ENCODE peak calls at places on chromosomes 1 and 21, in eight cellular contexts. One of them, this sample, is unnamed.

GRCh38 chr21:32687946-32688345 is 39.9 kb downstream of the SYNJ1 start:
- DNase-seq in CD8-positive, alpha-beta memory T cell: no peak
- DNase-seq in activated CD4-positive, CD25-positive, alpha-beta regulatory T cell: no peak
- DNase-seq in left ventricle myocardium inferior: no peak
- DNase-seq in progenitor cell of endocrine pancreas: no peak
- DNase-seq in cortex of kidney: no peak
- DNase-seq in psoas muscle: no peak
- DNase-seq in PC-9: no peak
- DNase-seq in this sample: peak; percentile 8

GRCh38 chr1:172390620-172391491 is 29.6 kb upstream of the C1orf105 start:
- DNase-seq in CD8-positive, alpha-beta memory T cell: no peak
- DNase-seq in activated CD4-positive, CD25-positive, alpha-beta regulatory T cell: no peak
- DNase-seq in left ventricle myocardium inferior: no peak
- DNase-seq in progenitor cell of endocrine pancreas: no peak
- DNase-seq in cortex of kidney: no peak
- DNase-seq in psoas muscle: peak; percentile 39
- DNase-seq in PC-9: no peak
- DNase-seq in this sample: no peak

GRCh38 chr1:92886886-92887419 is 55.1 kb downstream of the RPL5 start:
- DNase-seq in CD8-positive, alpha-beta memory T cell: no peak
- DNase-seq in activated CD4-positive, CD25-positive, alpha-beta regulatory T cell: no peak
- DNase-seq in left ventricle myocardium inferior: no peak
- DNase-seq in progenitor cell of endocrine pancreas: peak; percentile 11
- DNase-seq in cortex of kidney: no peak
- DNase-seq in psoas muscle: no peak
- DNase-seq in PC-9: no peak
- DNase-seq in this sample: no peak

GRCh38 chr21:25560151-25560783 is 47.0 kb downstream of the MRPL39 start:
- DNase-seq in CD8-positive, alpha-beta memory T cell: no peak
- DNase-seq in activated CD4-positive, CD25-positive, alpha-beta regulatory T cell: no peak
- DNase-seq in left ventricle myocardium inferior: no peak
- DNase-seq in progenitor cell of endocrine pancreas: no peak
- DNase-seq in cortex of kidney: no peak
- DNase-seq in psoas muscle: no peak
- DNase-seq in PC-9: no peak
- DNase-seq in this sample: no peak

GRCh38 chr1:6358757-6359567 is 34.6 kb downstream of the ACOT7 start:
- DNase-seq in CD8-positive, alpha-beta memory T cell: peak; percentile 71
- DNase-seq in activated CD4-positive, CD25-positive, alpha-beta regulatory T cell: no peak
- DNase-seq in left ventricle myocardium inferior: no peak
- DNase-seq in progenitor cell of endocrine pancreas: no peak
- DNase-seq in cortex of kidney: no peak
- DNase-seq in psoas muscle: no peak
- DNase-seq in PC-9: peak; percentile 33
- DNase-seq in this sample: peak; percentile 83

GRCh38 chr1:5896706-5897105 is 95.5 kb downstream of the NPHP4 start:
- DNase-seq in CD8-positive, alpha-beta memory T cell: no peak
- DNase-seq in activated CD4-positive, CD25-positive, alpha-beta regulatory T cell: no peak
- DNase-seq in left ventricle myocardium inferior: no peak
- DNase-seq in progenitor cell of endocrine pancreas: no peak
- DNase-seq in cortex of kidney: no peak
- DNase-seq in psoas muscle: peak; percentile 10
- DNase-seq in PC-9: no peak
- DNase-seq in this sample: no peak

GRCh38 chr1:96634863-96635262 is 86.7 kb upstream of the PTBP2 start:
- DNase-seq in CD8-positive, alpha-beta memory T cell: no peak
- DNase-seq in activated CD4-positive, CD25-positive, alpha-beta regulatory T cell: no peak
- DNase-seq in left ventricle myocardium inferior: no peak
- DNase-seq in progenitor cell of endocrine pancreas: no peak
- DNase-seq in cortex of kidney: no peak
- DNase-seq in psoas muscle: no peak
- DNase-seq in PC-9: no peak
- DNase-seq in this sample: no peak

GRCh38 chr1:196367838-196368237 is 240.4 kb downstream of the KCNT2 start:
- DNase-seq in CD8-positive, alpha-beta memory T cell: no peak
- DNase-seq in activated CD4-positive, CD25-positive, alpha-beta regulatory T cell: no peak
- DNase-seq in left ventricle myocardium inferior: no peak
- DNase-seq in progenitor cell of endocrine pancreas: no peak
- DNase-seq in cortex of kidney: no peak
- DNase-seq in psoas muscle: no peak
- DNase-seq in PC-9: no peak
- DNase-seq in this sample: no peak

GRCh38 chr1:116311756-116312691 is 61.0 kb upstream of the ATP1A1 start:
- DNase-seq in CD8-positive, alpha-beta memory T cell: no peak
- DNase-seq in activated CD4-positive, CD25-positive, alpha-beta regulatory T cell: no peak
- DNase-seq in left ventricle myocardium inferior: no peak
- DNase-seq in progenitor cell of endocrine pancreas: no peak
- DNase-seq in cortex of kidney: no peak
- DNase-seq in psoas muscle: peak; percentile 30
- DNase-seq in PC-9: peak; percentile 65
- DNase-seq in this sample: no peak

GRCh38 chr21:33948951-33949444 is 33.4 kb upstream of the ATP5PO start:
- DNase-seq in CD8-positive, alpha-beta memory T cell: no peak
- DNase-seq in activated CD4-positive, CD25-positive, alpha-beta regulatory T cell: no peak
- DNase-seq in left ventricle myocardium inferior: no peak
- DNase-seq in progenitor cell of endocrine pancreas: no peak
- DNase-seq in cortex of kidney: no peak
- DNase-seq in psoas muscle: no peak
- DNase-seq in PC-9: no peak
- DNase-seq in this sample: no peak

GRCh38 chr1:245648749-245649517 is 494.1 kb downstream of the KIF26B start:
- DNase-seq in CD8-positive, alpha-beta memory T cell: no peak
- DNase-seq in activated CD4-positive, CD25-positive, alpha-beta regulatory T cell: no peak
- DNase-seq in left ventricle myocardium inferior: no peak
- DNase-seq in progenitor cell of endocrine pancreas: no peak
- DNase-seq in cortex of kidney: no peak
- DNase-seq in psoas muscle: no peak
- DNase-seq in PC-9: no peak
- DNase-seq in this sample: no peak

GRCh38 chr1:30706528-30706927 is 16.9 kb downstream of the MATN1 start:
- DNase-seq in CD8-positive, alpha-beta memory T cell: no peak
- DNase-seq in activated CD4-positive, CD25-positive, alpha-beta regulatory T cell: no peak
- DNase-seq in left ventricle myocardium inferior: peak; percentile 71
- DNase-seq in progenitor cell of endocrine pancreas: no peak
- DNase-seq in cortex of kidney: no peak
- DNase-seq in psoas muscle: peak; percentile 80
- DNase-seq in PC-9: no peak
- DNase-seq in this sample: no peak

GRCh38 chr21:44567481-44568171 is 5.9 kb upstream of the KRTAP10-4 start:
- DNase-seq in CD8-positive, alpha-beta memory T cell: no peak
- DNase-seq in activated CD4-positive, CD25-positive, alpha-beta regulatory T cell: no peak
- DNase-seq in left ventricle myocardium inferior: no peak
- DNase-seq in progenitor cell of endocrine pancreas: no peak
- DNase-seq in cortex of kidney: no peak
- DNase-seq in psoas muscle: no peak
- DNase-seq in PC-9: no peak
- DNase-seq in this sample: no peak

GRCh38 chr1:5909576-5910275 is 82.5 kb downstream of the NPHP4 start:
- DNase-seq in CD8-positive, alpha-beta memory T cell: no peak
- DNase-seq in activated CD4-positive, CD25-positive, alpha-beta regulatory T cell: no peak
- DNase-seq in left ventricle myocardium inferior: no peak
- DNase-seq in progenitor cell of endocrine pancreas: no peak
- DNase-seq in cortex of kidney: no peak
- DNase-seq in psoas muscle: no peak
- DNase-seq in PC-9: no peak
- DNase-seq in this sample: no peak

GRCh38 chr1:29245876-29246275 is 9.6 kb downstream of the PTPRU start:
- DNase-seq in CD8-positive, alpha-beta memory T cell: no peak
- DNase-seq in activated CD4-positive, CD25-positive, alpha-beta regulatory T cell: no peak
- DNase-seq in left ventricle myocardium inferior: no peak
- DNase-seq in progenitor cell of endocrine pancreas: no peak
- DNase-seq in cortex of kidney: no peak
- DNase-seq in psoas muscle: no peak
- DNase-seq in PC-9: peak; percentile 35
- DNase-seq in this sample: no peak

GRCh38 chr1:65175171-65176070 is 27.4 kb downstream of the AK4 start:
- DNase-seq in CD8-positive, alpha-beta memory T cell: no peak
- DNase-seq in activated CD4-positive, CD25-positive, alpha-beta regulatory T cell: no peak
- DNase-seq in left ventricle myocardium inferior: peak; percentile 66
- DNase-seq in progenitor cell of endocrine pancreas: no peak
- DNase-seq in cortex of kidney: no peak
- DNase-seq in psoas muscle: no peak
- DNase-seq in PC-9: no peak
- DNase-seq in this sample: no peak

GRCh38 chr1:203426870-203427269 is 48.7 kb upstream of the PRELP start:
- DNase-seq in CD8-positive, alpha-beta memory T cell: no peak
- DNase-seq in activated CD4-positive, CD25-positive, alpha-beta regulatory T cell: no peak
- DNase-seq in left ventricle myocardium inferior: no peak
- DNase-seq in progenitor cell of endocrine pancreas: no peak
- DNase-seq in cortex of kidney: no peak
- DNase-seq in psoas muscle: no peak
- DNase-seq in PC-9: no peak
- DNase-seq in this sample: no peak

GRCh38 chr1:176102243-176102642 is 104.8 kb downstream of the COP1 start:
- DNase-seq in CD8-positive, alpha-beta memory T cell: no peak
- DNase-seq in activated CD4-positive, CD25-positive, alpha-beta regulatory T cell: no peak
- DNase-seq in left ventricle myocardium inferior: no peak
- DNase-seq in progenitor cell of endocrine pancreas: no peak
- DNase-seq in cortex of kidney: no peak
- DNase-seq in psoas muscle: no peak
- DNase-seq in PC-9: no peak
- DNase-seq in this sample: no peak

GRCh38 chr1:9369964-9370788 is 77.5 kb downstream of the SPSB1 start:
- DNase-seq in CD8-positive, alpha-beta memory T cell: no peak
- DNase-seq in activated CD4-positive, CD25-positive, alpha-beta regulatory T cell: no peak
- DNase-seq in left ventricle myocardium inferior: no peak
- DNase-seq in progenitor cell of endocrine pancreas: no peak
- DNase-seq in cortex of kidney: no peak
- DNase-seq in psoas muscle: no peak
- DNase-seq in PC-9: no peak
- DNase-seq in this sample: no peak

GRCh38 chr1:118785246-118785645 is 202.9 kb downstream of the TBX15 start:
- DNase-seq in CD8-positive, alpha-beta memory T cell: no peak
- DNase-seq in activated CD4-positive, CD25-positive, alpha-beta regulatory T cell: no peak
- DNase-seq in left ventricle myocardium inferior: no peak
- DNase-seq in progenitor cell of endocrine pancreas: no peak
- DNase-seq in cortex of kidney: no peak
- DNase-seq in psoas muscle: peak; percentile 53
- DNase-seq in PC-9: no peak
- DNase-seq in this sample: no peak

GRCh38 chr21:44704636-44705001 is 6.8 kb downstream of the TSPEAR start:
- DNase-seq in CD8-positive, alpha-beta memory T cell: no peak
- DNase-seq in activated CD4-positive, CD25-positive, alpha-beta regulatory T cell: no peak
- DNase-seq in left ventricle myocardium inferior: no peak
- DNase-seq in progenitor cell of endocrine pancreas: no peak
- DNase-seq in cortex of kidney: no peak
- DNase-seq in psoas muscle: peak; percentile 39
- DNase-seq in PC-9: no peak
- DNase-seq in this sample: no peak

GRCh38 chr1:20008391-20008841 is 29.0 kb upstream of the PLA2G2A start:
- DNase-seq in CD8-positive, alpha-beta memory T cell: no peak
- DNase-seq in activated CD4-positive, CD25-positive, alpha-beta regulatory T cell: no peak
- DNase-seq in left ventricle myocardium inferior: peak; percentile 62
- DNase-seq in progenitor cell of endocrine pancreas: no peak
- DNase-seq in cortex of kidney: no peak
- DNase-seq in psoas muscle: no peak
- DNase-seq in PC-9: no peak
- DNase-seq in this sample: no peak

GRCh38 chr1:102071451-102071850 is 74.7 kb upstream of the OLFM3 start:
- DNase-seq in CD8-positive, alpha-beta memory T cell: no peak
- DNase-seq in activated CD4-positive, CD25-positive, alpha-beta regulatory T cell: no peak
- DNase-seq in left ventricle myocardium inferior: no peak
- DNase-seq in progenitor cell of endocrine pancreas: no peak
- DNase-seq in cortex of kidney: no peak
- DNase-seq in psoas muscle: no peak
- DNase-seq in PC-9: no peak
- DNase-seq in this sample: no peak

GRCh38 chr1:15577691-15578090 is 7.2 kb downstream of the AGMAT start:
- DNase-seq in CD8-positive, alpha-beta memory T cell: peak; percentile 14
- DNase-seq in activated CD4-positive, CD25-positive, alpha-beta regulatory T cell: no peak
- DNase-seq in left ventricle myocardium inferior: no peak
- DNase-seq in progenitor cell of endocrine pancreas: no peak
- DNase-seq in cortex of kidney: no peak
- DNase-seq in psoas muscle: no peak
- DNase-seq in PC-9: no peak
- DNase-seq in this sample: peak; percentile 2

GRCh38 chr1:228013322-228014234 is 6.8 kb downstream of the WNT3A start:
- DNase-seq in CD8-positive, alpha-beta memory T cell: no peak
- DNase-seq in activated CD4-positive, CD25-positive, alpha-beta regulatory T cell: no peak
- DNase-seq in left ventricle myocardium inferior: no peak
- DNase-seq in progenitor cell of endocrine pancreas: no peak
- DNase-seq in cortex of kidney: no peak
- DNase-seq in psoas muscle: peak; percentile 69
- DNase-seq in PC-9: peak; percentile 84
- DNase-seq in this sample: no peak

GRCh38 chr1:160097196-160097910 is 1.1 kb downstream of the IGSF8 start:
- DNase-seq in CD8-positive, alpha-beta memory T cell: peak; percentile 21
- DNase-seq in activated CD4-positive, CD25-positive, alpha-beta regulatory T cell: peak; percentile 11
- DNase-seq in left ventricle myocardium inferior: no peak
- DNase-seq in progenitor cell of endocrine pancreas: no peak
- DNase-seq in cortex of kidney: no peak
- DNase-seq in psoas muscle: no peak
- DNase-seq in PC-9: no peak
- DNase-seq in this sample: no peak

GRCh38 chr1:93817819-93818569 is 61.0 kb downstream of the DNTTIP2 start:
- DNase-seq in CD8-positive, alpha-beta memory T cell: no peak
- DNase-seq in activated CD4-positive, CD25-positive, alpha-beta regulatory T cell: no peak
- DNase-seq in left ventricle myocardium inferior: no peak
- DNase-seq in progenitor cell of endocrine pancreas: no peak
- DNase-seq in cortex of kidney: no peak
- DNase-seq in psoas muscle: no peak
- DNase-seq in PC-9: peak; percentile 56
- DNase-seq in this sample: peak; percentile 46

GRCh38 chr1:1797731-1798341 is 19.6 kb upstream of the NADK start:
- DNase-seq in CD8-positive, alpha-beta memory T cell: no peak
- DNase-seq in activated CD4-positive, CD25-positive, alpha-beta regulatory T cell: no peak
- DNase-seq in left ventricle myocardium inferior: no peak
- DNase-seq in progenitor cell of endocrine pancreas: no peak
- DNase-seq in cortex of kidney: no peak
- DNase-seq in psoas muscle: no peak
- DNase-seq in PC-9: no peak
- DNase-seq in this sample: no peak

GRCh38 chr1:30520461-30520860 is 202.9 kb downstream of the MATN1 start:
- DNase-seq in CD8-positive, alpha-beta memory T cell: no peak
- DNase-seq in activated CD4-positive, CD25-positive, alpha-beta regulatory T cell: no peak
- DNase-seq in left ventricle myocardium inferior: no peak
- DNase-seq in progenitor cell of endocrine pancreas: no peak
- DNase-seq in cortex of kidney: no peak
- DNase-seq in psoas muscle: no peak
- DNase-seq in PC-9: no peak
- DNase-seq in this sample: no peak

GRCh38 chr21:42651515-42652401 is 1.7 kb upstream of the PDE9A start:
- DNase-seq in CD8-positive, alpha-beta memory T cell: no peak
- DNase-seq in activated CD4-positive, CD25-positive, alpha-beta regulatory T cell: no peak
- DNase-seq in left ventricle myocardium inferior: peak; percentile 17
- DNase-seq in progenitor cell of endocrine pancreas: no peak
- DNase-seq in cortex of kidney: no peak
- DNase-seq in psoas muscle: peak; percentile 52
- DNase-seq in PC-9: peak; percentile 24
- DNase-seq in this sample: no peak

GRCh38 chr1:42173155-42173933 is 8.8 kb upstream of the GUCA2A start:
- DNase-seq in CD8-positive, alpha-beta memory T cell: peak; percentile 51
- DNase-seq in activated CD4-positive, CD25-positive, alpha-beta regulatory T cell: peak; percentile 37
- DNase-seq in left ventricle myocardium inferior: peak; percentile 70
- DNase-seq in progenitor cell of endocrine pancreas: peak; percentile 65
- DNase-seq in cortex of kidney: no peak
- DNase-seq in psoas muscle: peak; percentile 78
- DNase-seq in PC-9: peak; percentile 65
- DNase-seq in this sample: peak; percentile 35

GRCh38 chr1:246647513-246647912 is 76.7 kb upstream of the SCCPDH start:
- DNase-seq in CD8-positive, alpha-beta memory T cell: no peak
- DNase-seq in activated CD4-positive, CD25-positive, alpha-beta regulatory T cell: no peak
- DNase-seq in left ventricle myocardium inferior: no peak
- DNase-seq in progenitor cell of endocrine pancreas: no peak
- DNase-seq in cortex of kidney: no peak
- DNase-seq in psoas muscle: no peak
- DNase-seq in PC-9: no peak
- DNase-seq in this sample: no peak

GRCh38 chr21:38831526-38832467 is 26.1 kb downstream of the ETS2 start:
- DNase-seq in CD8-positive, alpha-beta memory T cell: no peak
- DNase-seq in activated CD4-positive, CD25-positive, alpha-beta regulatory T cell: no peak
- DNase-seq in left ventricle myocardium inferior: peak; percentile 48
- DNase-seq in progenitor cell of endocrine pancreas: no peak
- DNase-seq in cortex of kidney: no peak
- DNase-seq in psoas muscle: no peak
- DNase-seq in PC-9: peak; percentile 37
- DNase-seq in this sample: peak; percentile 31

GRCh38 chr1:160260436-160261382 is 1.6 kb downstream of the DCAF8 start:
- DNase-seq in CD8-positive, alpha-beta memory T cell: peak; percentile 8
- DNase-seq in activated CD4-positive, CD25-positive, alpha-beta regulatory T cell: no peak
- DNase-seq in left ventricle myocardium inferior: no peak
- DNase-seq in progenitor cell of endocrine pancreas: no peak
- DNase-seq in cortex of kidney: no peak
- DNase-seq in psoas muscle: no peak
- DNase-seq in PC-9: no peak
- DNase-seq in this sample: no peak

This sample was measured in central memory CD4-positive, alpha-beta T cell.